ENCODE peak calls at places on chromosomes 11 and 22, in five cellular contexts. Q, R, Y, C and G are unnamed samples.
A peak's percentile ranks its signal among the peaks of the same experiment; 100 is the strongest.

GRCh38 chr11:100769617-100770016 is 82.5 kb downstream of the ARHGAP42 start:
- DNase-seq in R (no peak), C (no peak), Q (no peak), Y (no peak), G (no peak)

GRCh38 chr11:110728476-110728875 is 16.2 kb upstream of the ARHGAP20 start:
- DNase-seq in C (no peak), Q (no peak), Y (no peak), R (no peak), G (no peak)

GRCh38 chr11:12066799-12067508 is 43.4 kb upstream of the MICAL2 start:
- DNase-seq in C (peak; percentile 43), Y (no peak), R (no peak), Q (no peak), G (no peak)

GRCh38 chr11:86117706-86118050 is 48.8 kb upstream of the PICALM start:
- DNase-seq in R (no peak), Q (no peak), Y (no peak), C (no peak), G (no peak)

GRCh38 chr11:64585150-64585549 is 5.9 kb upstream of the SLC22A12 start:
- DNase-seq in Q (no peak), C (no peak), Y (no peak), R (no peak), G (no peak)

GRCh38 chr11:123509737-123510578 is 79.9 kb downstream of the GRAMD1B start:
- DNase-seq in Q (no peak), C (no peak), Y (no peak), R (no peak), G (no peak)

GRCh38 chr11:5423131-5423530 is 1.2 kb downstream of the OR51Q1 start:
- DNase-seq in R (no peak), Q (no peak), C (no peak), Y (no peak), G (no peak)

GRCh38 chr11:66855574-66856495 is 1.0 kb upstream of the LRFN4 start:
- DNase-seq in Q (peak; percentile 98), Y (peak; percentile 86), R (peak; percentile 49), C (peak; percentile 91), G (peak; percentile 97)

GRCh38 chr22:19398206-19398605 is 33.3 kb downstream of the HIRA start:
- DNase-seq in R (peak; percentile 3), Y (no peak), C (no peak), Q (no peak), G (no peak)

GRCh38 chr11:34346551-34346950 is 11.3 kb downstream of the ABTB2 start:
- DNase-seq in C (no peak), Q (peak; percentile 34), R (no peak), Y (peak; percentile 84), G (peak; percentile 53)

GRCh38 chr11:2074266-2074825 is 64.8 kb downstream of the IGF2 start:
- DNase-seq in Y (no peak), Q (no peak), C (peak; percentile 53), R (no peak), G (no peak)

GRCh38 chr11:96072592-96072991 is 148.7 kb upstream of the MTMR2 start:
- DNase-seq in R (no peak), C (no peak), Q (peak; percentile 37), Y (no peak), G (no peak)

GRCh38 chr11:84430661-84431060 is 1144.5 kb upstream of the CCDC90B start:
- DNase-seq in Y (no peak), R (no peak), C (no peak), Q (no peak), G (no peak)

GRCh38 chr11:69799582-69799981 is 19.6 kb downstream of the FGF3 start:
- DNase-seq in C (no peak), R (no peak), Y (peak; percentile 74), Q (no peak), G (no peak)

GRCh38 chr11:94185387-94186084 is 56.9 kb downstream of the PANX1 start:
- DNase-seq in R (no peak), C (no peak), Y (no peak), Q (no peak), G (no peak)

GRCh38 chr11:3825473-3826154 is 15.1 kb downstream of the RHOG start:
- DNase-seq in Y (no peak), C (no peak), R (no peak), Q (no peak), G (no peak)

GRCh38 chr11:62411524-62411923 is 7.3 kb upstream of the SCGB1A1 start:
- DNase-seq in Y (no peak), C (no peak), Q (no peak), R (no peak), G (no peak)

GRCh38 chr11:111745719-111746504 is 20.3 kb downstream of the PPP2R1B start:
- DNase-seq in R (no peak), C (no peak), Q (no peak), Y (no peak), G (no peak)

GRCh38 chr11:63553759-63554158 is 9.4 kb downstream of the PLAAT2 start:
- DNase-seq in Y (no peak), R (no peak), Q (no peak), C (peak; percentile 76), G (no peak)

GRCh38 chr11:78525720-78526119 is 48.9 kb downstream of the NARS2 start:
- DNase-seq in Q (no peak), R (no peak), Y (no peak), C (no peak), G (no peak)

GRCh38 chr11:130388607-130389205 is 39.7 kb downstream of the ADAMTS8 start:
- DNase-seq in Q (no peak), R (no peak), C (no peak), Y (no peak), G (no peak)

GRCh38 chr11:128359515-128359914 is 227.8 kb downstream of the ETS1 start:
- DNase-seq in Y (peak; percentile 4), Q (no peak), R (no peak), C (no peak), G (no peak)

GRCh38 chr11:15816270-15816871 is 540.0 kb downstream of the SOX6 start:
- DNase-seq in Y (peak; percentile 64), C (no peak), Q (no peak), R (no peak), G (peak; percentile 23)

GRCh38 chr11:88411265-88411664 is 73.7 kb upstream of the CTSC start:
- DNase-seq in C (no peak), Y (no peak), R (no peak), Q (no peak), G (no peak)

GRCh38 chr11:112174789-112175595 is at the start of gene BCO2:
- DNase-seq in C (peak; percentile 61), Q (peak; percentile 86), R (peak; percentile 0), Y (peak; percentile 72), G (peak; percentile 90)

GRCh38 chr11:75107187-75107586 is 10.5 kb upstream of the OR2AT4 start:
- DNase-seq in R (no peak), Q (no peak), Y (no peak), C (no peak), G (no peak)

GRCh38 chr11:2442554-2442953 is 1.8 kb downstream of the TRPM5 start:
- DNase-seq in Q (no peak), Y (no peak), C (no peak), R (no peak), G (no peak)

GRCh38 chr11:206516-207212 is 535 bp downstream of the BET1L start:
- DNase-seq in Y (peak; percentile 31), R (no peak), Q (no peak), C (peak; percentile 62), G (no peak)

GRCh38 chr11:126834149-126834548 is 166.4 kb downstream of the KIRREL3 start:
- DNase-seq in C (no peak), R (no peak), Q (no peak), Y (no peak), G (no peak)

GRCh38 chr11:45858751-45859398 is 11.6 kb downstream of the CRY2 start:
- DNase-seq in R (no peak), C (no peak), Y (no peak), Q (no peak), G (no peak)

GRCh38 chr11:64902102-64902900 is 14.7 kb downstream of the ATG2A start:
- DNase-seq in C (no peak), R (no peak), Y (no peak), Q (no peak), G (peak; percentile 45)

GRCh38 chr11:66327171-66328035 is 8.8 kb downstream of the RIN1 start:
- DNase-seq in C (no peak), R (no peak), Q (peak; percentile 46), Y (no peak), G (peak; percentile 57)

GRCh38 chr11:128481135-128481534 is 106.2 kb downstream of the ETS1 start:
- DNase-seq in Q (no peak), C (no peak), Y (no peak), R (no peak), G (no peak)

GRCh38 chr11:12212821-12213185 is 102.4 kb downstream of the MICAL2 start:
- DNase-seq in C (no peak), Y (no peak), R (no peak), Q (no peak), G (no peak)

GRCh38 chr22:38943181-38943580 is 14.2 kb upstream of the APOBEC3A start:
- DNase-seq in Y (no peak), C (no peak), Q (peak; percentile 7), R (no peak), G (no peak)

GRCh38 chr11:4164884-4165590 is 70.4 kb downstream of the RRM1 start:
- DNase-seq in Q (no peak), Y (no peak), R (no peak), C (no peak), G (no peak)

GRCh38 chr11:128519353-128519752 is 68.0 kb downstream of the ETS1 start:
- DNase-seq in R (no peak), Q (no peak), C (no peak), Y (no peak), G (no peak)